ENCODE peak calls at places on chromosomes 7 and 10, in seven cellular contexts. C, T, Z, F, V, W and N are unnamed samples.

GRCh38 chr7:106604303-106604918 is 56.5 kb downstream of the CCDC71L start:
- DNase-seq in C (no peak), T (no peak), Z (no peak), F (no peak), V (peak), W (no peak), N (no peak)

GRCh38 chr10:44437837-44438752 is 53.2 kb upstream of the CXCL12 start:
- DNase-seq in C (no peak), T (no peak), Z (no peak), F (no peak), V (no peak), W (no peak), N (no peak)

GRCh38 chr7:76217942-76218566 is 16.4 kb downstream of the SRRM3 start:
- DNase-seq in C (no peak), T (peak), Z (no peak), F (no peak), V (no peak), W (no peak), N (no peak)

GRCh38 chr7:1415389-1415990 is 43.8 kb downstream of the MICALL2 start:
- DNase-seq in C (no peak), T (no peak), Z (no peak), F (no peak), V (no peak), W (no peak), N (no peak)

GRCh38 chr10:6095810-6096209 is 7.0 kb downstream of the RBM17 start:
- DNase-seq in C (no peak), T (no peak), Z (no peak), F (no peak), V (no peak), W (peak), N (peak)

GRCh38 chr7:77409005-77409738 is 7.0 kb downstream of the GSAP start:
- DNase-seq in C (peak), T (no peak), Z (peak), F (no peak), V (no peak), W (no peak), N (peak)

GRCh38 chr7:99106411-99106810 is 37.5 kb downstream of the SMURF1 start:
- DNase-seq in C (no peak), T (no peak), Z (no peak), F (no peak), V (no peak), W (no peak), N (no peak)

GRCh38 chr7:40829201-40829600 is 694.4 kb downstream of the SUGCT start:
- DNase-seq in C (no peak), T (no peak), Z (no peak), F (no peak), V (no peak), W (no peak), N (no peak)

GRCh38 chr7:71618281-71618680 is 486.3 kb downstream of the GALNT17 start:
- DNase-seq in C (no peak), T (no peak), Z (peak), F (no peak), V (no peak), W (no peak), N (no peak)

GRCh38 chr7:46244752-46245151 is 323.7 kb upstream of the IGFBP3 start:
- DNase-seq in C (peak), T (no peak), Z (peak), F (no peak), V (no peak), W (no peak), N (peak)

GRCh38 chr7:36151921-36152755 is 916 bp upstream of the EEPD1 start:
- DNase-seq in C (no peak), T (no peak), Z (no peak), F (no peak), V (no peak), W (no peak), N (no peak)

GRCh38 chr10:6141296-6142151 is 52.7 kb downstream of the RBM17 start:
- DNase-seq in C (peak), T (no peak), Z (peak), F (peak), V (peak), W (no peak), N (peak)

GRCh38 chr7:69598081-69598486 is at the start of gene AUTS2:
- DNase-seq in C (peak), T (peak), Z (peak), F (peak), V (peak), W (peak), N (peak)

GRCh38 chr7:54541941-54542618 is at the start of gene VSTM2A:
- DNase-seq in C (no peak), T (peak), Z (no peak), F (no peak), V (no peak), W (no peak), N (no peak)

GRCh38 chr7:73341877-73342276 is 13.9 kb downstream of the FKBP6 start:
- DNase-seq in C (peak), T (no peak), Z (peak), F (peak), V (peak), W (peak), N (peak)

GRCh38 chr10:99667108-99667751 is 7.9 kb downstream of the ENTPD7 start:
- DNase-seq in C (peak), T (no peak), Z (peak), F (peak), V (no peak), W (no peak), N (peak)

DNA sequence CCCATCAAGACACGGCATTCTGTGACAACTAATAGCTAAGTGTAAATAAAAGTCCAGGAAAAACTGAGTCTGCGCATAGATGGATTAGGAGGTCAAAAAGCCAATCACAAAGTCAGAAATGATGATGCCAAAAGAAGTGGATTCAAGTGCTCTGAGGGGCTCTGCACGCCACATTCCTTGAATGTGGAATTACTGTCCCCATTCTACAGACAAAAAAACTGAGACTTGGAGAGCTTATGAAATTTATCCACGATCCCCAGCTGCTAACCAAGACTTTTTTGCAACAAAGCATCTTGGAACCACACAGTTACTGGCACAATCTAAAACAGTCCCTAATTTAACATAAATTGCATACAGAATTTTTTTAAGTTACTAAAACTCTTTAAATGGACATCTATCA is 49.6 kb upstream of the SLIT1 start:
- DNase-seq in C (no peak), T (no peak), Z (no peak), F (no peak), V (no peak), W (no peak), N (no peak)
- TF ChIP-seq CTCF in C (no peak), T (no peak), Z (no peak), F (no peak), V (no peak), W (no peak), N (no peak)

GRCh38 chr10:123991622-123992570 is 100.3 kb upstream of the CPXM2 start:
- DNase-seq in C (no peak), T (no peak), Z (no peak), F (peak), V (no peak), W (no peak), N (no peak)
- H3K4me3 ChIP-seq in C (no peak), T (no peak), Z (no peak), F (no peak), V (no peak), W (no peak), N (no peak)

GRCh38 chr10:70430489-70431445 is 10.7 kb downstream of the NODAL start:
- DNase-seq in C (peak), T (no peak), Z (peak), F (peak), V (peak), W (no peak), N (peak)
- TF ChIP-seq CTCF in C (peak), T (peak), Z (no peak), F (no peak), V (peak), W (no peak), N (no peak)

GRCh38 chr7:111259991-111260390 is 169.1 kb downstream of the LRRN3 start:
- DNase-seq in C (no peak), T (no peak), Z (no peak), F (no peak), V (no peak), W (no peak), N (no peak)
- H3K4me3 ChIP-seq in C (no peak), T (no peak), Z (no peak), F (no peak), V (no peak), W (no peak), N (no peak)

DNA sequence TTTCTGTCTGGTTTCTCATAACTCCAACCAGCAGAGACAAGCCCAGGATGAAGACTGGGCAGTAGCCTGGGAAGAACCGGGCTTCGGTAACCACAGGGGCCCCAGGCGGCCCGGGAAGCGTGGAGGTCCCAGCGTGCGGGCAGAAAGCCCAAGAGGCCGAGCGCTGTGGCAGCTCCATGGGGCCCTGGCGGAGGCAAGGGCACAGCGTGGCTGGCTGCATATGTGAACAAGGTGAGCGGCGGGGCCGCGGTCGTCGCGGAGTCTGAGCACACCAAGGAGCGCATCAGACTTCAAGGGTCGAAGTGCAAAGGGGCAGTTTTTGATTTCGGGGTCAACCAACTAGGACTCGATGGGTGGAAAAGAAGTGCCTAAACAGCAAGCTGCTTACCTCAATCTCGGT is 45.9 kb downstream of the AKR1D1 start:
- DNase-seq in C (no peak), T (no peak), Z (no peak), F (no peak), V (no peak), W (no peak), N (no peak)
- TF ChIP-seq CTCF in C (no peak), T (no peak), Z (no peak), F (no peak), V (no peak), W (no peak), N (no peak)